ENCODE peak calls at places on chromosomes 11 and 22, in five cellular contexts. M, P, J, T and Y are unnamed samples. For H3K27me3, the result is how much of the 10 kb centered on the place peaks cover.

GRCh38 chr22:27554106-27554814 is 247.3 kb downstream of the MN1 start:
- DNase-seq in P (no peak), J (no peak), T (no peak), M (no peak), Y (no peak)

GRCh38 chr11:8333431-8334401 is 70.0 kb upstream of the LMO1 start:
- DNase-seq in M (no peak), J (no peak), T (no peak), P (no peak), Y (no peak)

GRCh38 chr22:43860126-43860525 is 2.2 kb downstream of the SULT4A1 start:
- DNase-seq in M (no peak), J (no peak), T (no peak), P (no peak), Y (no peak)

GRCh38 chr22:17772249-17772962 is 1.9 kb downstream of the BID start:
- DNase-seq in T (no peak), P (no peak), M (no peak), J (no peak), Y (no peak)

GRCh38 chr22:46942816-46943783 is 180.7 kb downstream of the TBC1D22A start:
- DNase-seq in P (no peak), T (peak), M (no peak), J (no peak), Y (no peak)

GRCh38 chr11:15192007-15192556 is 77.4 kb downstream of the INSC start:
- DNase-seq in P (no peak), J (no peak), M (no peak), T (no peak), Y (no peak)

GRCh38 chr11:110433393-110434333 is 3.9 kb downstream of the FDX1 start:
- DNase-seq in M (peak), J (no peak), T (no peak), P (no peak), Y (no peak)

GRCh38 chr22:47225080-47225930 is 462.9 kb downstream of the TBC1D22A start:
- DNase-seq in P (no peak), T (peak), J (no peak), M (no peak), Y (no peak)

GRCh38 chr11:1471736-1472135 is 14.8 kb downstream of the MOB2 start:
- DNase-seq in J (no peak), P (no peak), M (no peak), T (no peak), Y (no peak)

GRCh38 chr11:102598272-102598671 is 26.9 kb downstream of the MMP20 start:
- DNase-seq in T (no peak), M (no peak), P (no peak), J (no peak), Y (no peak)

GRCh38 chr11:12963051-12963450 is 46.1 kb upstream of the RASSF10 start:
- DNase-seq in T (no peak), J (no peak), M (no peak), P (no peak), Y (no peak)

GRCh38 chr11:45252134-45252856 is 33.8 kb downstream of the SYT13 start:
- DNase-seq in P (peak), J (no peak), T (no peak), M (peak), Y (peak)

GRCh38 chr22:36819112-36819511 is 2.3 kb upstream of the PVALB start:
- DNase-seq in J (no peak), M (no peak), T (no peak), P (no peak), Y (no peak)

GRCh38 chr11:65496304-65497140 is 2.3 kb upstream of the MALAT1 start:
- DNase-seq in J (no peak), M (no peak), T (no peak), P (no peak), Y (no peak)

GRCh38 chr11:109986488-109986887 is 106.7 kb upstream of the ZC3H12C start:
- DNase-seq in M (no peak), T (no peak), P (no peak), J (no peak), Y (no peak)

GRCh38 chr11:942853-943252 is 17.2 kb downstream of the AP2A2 start:
- DNase-seq in J (no peak), M (no peak), P (peak), T (no peak), Y (no peak)

GRCh38 chr22:17368727-17369552 is at the start of gene CECR2:
- DNase-seq in T (peak), M (peak), P (peak), J (peak), Y (peak)

GRCh38 chr22:48351376-48352085 is 1476.1 kb downstream of the BRD1 start:
- DNase-seq in T (no peak), M (no peak), P (no peak), J (no peak), Y (no peak)

GRCh38 chr11:22792497-22792896 is 37.1 kb downstream of the SVIP start:
- DNase-seq in P (no peak), T (no peak), J (peak), M (no peak), Y (no peak)

GRCh38 chr22:44431256-44431655 is 66.8 kb downstream of the RTL6 start:
- DNase-seq in T (no peak), M (no peak), P (no peak), J (no peak), Y (no peak)

DNA sequence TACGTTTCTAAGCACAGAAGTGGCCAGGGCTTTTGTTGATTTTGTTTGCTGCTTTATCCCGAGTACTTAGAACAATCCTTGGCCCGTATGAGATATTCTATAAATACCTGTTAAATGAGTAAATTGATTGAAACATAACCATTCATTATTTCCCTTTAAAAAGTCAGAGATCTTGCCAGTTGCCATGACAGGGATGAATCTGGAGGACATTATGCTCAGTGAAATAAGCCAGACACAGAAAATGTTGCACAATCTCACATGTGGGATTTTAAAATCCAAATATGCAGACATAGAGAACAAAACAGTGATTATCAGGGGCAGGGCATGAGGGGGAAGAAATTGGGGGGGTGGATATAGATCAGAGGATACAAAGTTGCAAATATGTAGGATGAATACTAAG is 1240.1 kb downstream of the LRRC4C start:
- DNase-seq in J (no peak), M (no peak), T (no peak), P (no peak), Y (no peak)
- H3K27me3 ChIP-seq in J (under half), M (under half), T (under half), P (under half), Y (under half)

DNA sequence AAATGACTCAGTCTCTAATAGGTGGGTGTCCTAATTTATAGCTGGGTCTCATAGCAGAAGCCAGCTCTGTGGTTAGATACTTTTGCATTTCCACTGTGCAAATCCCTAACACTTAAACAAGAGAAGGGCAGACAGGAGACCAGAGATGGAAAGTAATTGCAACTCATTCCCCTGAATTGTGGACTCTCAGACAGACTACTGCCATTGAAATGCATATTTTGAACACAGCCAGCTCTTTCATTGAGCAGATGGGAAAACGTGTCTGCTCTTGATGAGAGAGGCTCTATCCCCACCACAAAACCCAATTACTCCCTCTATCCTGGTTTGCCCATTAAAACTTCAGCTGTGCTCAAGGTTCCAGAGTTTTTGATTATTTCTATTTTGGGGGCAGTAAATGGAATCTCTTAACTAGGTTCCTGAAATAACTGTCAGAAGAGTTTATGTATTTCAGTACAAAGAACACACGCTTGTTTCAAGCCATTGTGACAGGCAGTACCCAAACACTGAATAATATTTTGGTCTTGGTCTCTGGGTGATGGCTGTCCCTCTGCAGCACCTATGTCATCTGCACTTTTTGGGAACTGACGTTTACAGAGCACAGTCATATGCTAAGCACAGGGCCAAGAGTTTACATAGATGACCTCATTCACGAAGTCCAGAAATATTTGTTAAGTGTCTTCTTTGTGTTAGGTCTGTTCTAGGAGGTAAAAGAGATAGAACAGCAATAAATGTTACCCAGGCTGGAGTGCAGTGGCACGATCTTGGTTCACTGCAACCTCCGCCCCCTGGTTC is 41.7 kb downstream of the FAM227A start:
- DNase-seq in T (no peak), P (no peak), J (no peak), M (no peak), Y (peak)
- H3K27me3 ChIP-seq in T (under half), P (under half), J (under half), M (under half), Y (under half)

DNA sequence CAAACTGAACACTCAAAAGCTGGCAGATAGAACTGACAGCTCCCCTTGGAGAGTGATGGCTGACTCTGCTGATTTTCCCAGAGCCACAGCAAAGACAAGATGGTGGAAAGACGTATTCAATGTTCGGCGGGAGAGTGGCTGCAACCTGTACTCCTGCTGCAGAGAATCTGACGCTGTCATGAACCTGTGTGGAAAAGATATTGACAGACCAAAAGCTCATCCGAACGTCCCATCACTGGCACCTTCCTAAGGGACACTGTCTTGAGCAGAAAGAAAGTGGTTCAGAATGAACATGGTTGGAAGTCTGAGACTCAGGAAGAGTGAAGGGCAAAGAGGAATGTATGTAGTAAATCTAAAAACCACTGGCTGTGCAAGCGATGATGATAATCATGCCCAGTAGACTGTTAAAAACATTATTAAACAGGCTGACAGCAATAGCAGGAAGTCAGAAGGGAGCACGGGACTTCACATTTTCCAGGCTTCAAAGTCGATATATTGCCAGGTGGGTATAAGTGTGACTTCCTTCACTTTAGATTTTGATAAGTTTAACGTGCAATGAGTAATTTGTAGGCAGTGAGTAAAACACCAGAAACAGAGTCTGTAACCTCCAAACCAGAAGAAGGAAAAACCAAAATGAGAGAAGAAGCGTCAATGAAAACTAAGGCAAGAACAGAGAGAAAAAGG is 6.2 kb upstream of the IL17REL start:
- DNase-seq in P (no peak), M (no peak), T (no peak), J (no peak), Y (no peak)
- H3K27me3 ChIP-seq in P (under half), M (half or more), T (under half), J (under half), Y (under half)

GRCh38 chr11:129955282-129955681 is 47.4 kb downstream of the PRDM10 start:
- DNase-seq in T (no peak), M (no peak), P (no peak), J (no peak), Y (no peak)
- H3K27me3 ChIP-seq in T (under half), M (under half), P (under half), J (under half), Y (under half)

GRCh38 chr11:20598487-20598886 is 921 bp upstream of the SLC6A5 start:
- DNase-seq in T (no peak), M (no peak), P (no peak), J (no peak), Y (no peak)
- H3K27me3 ChIP-seq in T (under half), M (under half), P (half or more), J (half or more), Y (under half)